ENCODE peak calls at places on chromosomes 7 and 10, in five cellular contexts. One of them, this sample, is unnamed. For H3K36me3 and H3K27me3, the result is how much of the 10 kb centered on the place peaks cover.

GRCh38 chr7:155951554-155952158 is 139.4 kb upstream of the SHH start:
- DNase-seq in iPS DF 6.9: no peak
- DNase-seq in MG63: peak
- DNase-seq in GM23248: peak
- DNase-seq in lower lobe of right lung: no peak
- DNase-seq in this sample: no peak

GRCh38 chr10:59627366-59628018 is 82.2 kb downstream of the SLC16A9 start:
- DNase-seq in iPS DF 6.9: no peak
- DNase-seq in MG63: no peak
- DNase-seq in GM23248: no peak
- DNase-seq in lower lobe of right lung: no peak
- DNase-seq in this sample: no peak

GRCh38 chr7:130263130-130263529 is 3.5 kb upstream of the CPA2 start:
- DNase-seq in iPS DF 6.9: no peak
- DNase-seq in MG63: no peak
- DNase-seq in GM23248: no peak
- DNase-seq in lower lobe of right lung: no peak
- DNase-seq in this sample: no peak

GRCh38 chr10:75924309-75924920 is 493.0 kb downstream of the LRMDA start:
- DNase-seq in iPS DF 6.9: no peak
- DNase-seq in MG63: no peak
- DNase-seq in GM23248: no peak
- DNase-seq in lower lobe of right lung: no peak
- DNase-seq in this sample: no peak

GRCh38 chr10:122290833-122291532 is 19.9 kb downstream of the BTBD16 start:
- DNase-seq in iPS DF 6.9: no peak
- DNase-seq in MG63: no peak
- DNase-seq in GM23248: no peak
- DNase-seq in lower lobe of right lung: no peak
- DNase-seq in this sample: no peak

GRCh38 chr7:18306696-18307095 is 188.9 kb upstream of the HDAC9 start:
- DNase-seq in iPS DF 6.9: no peak
- DNase-seq in MG63: no peak
- DNase-seq in GM23248: no peak
- DNase-seq in lower lobe of right lung: no peak
- DNase-seq in this sample: no peak

GRCh38 chr10:102603946-102604345 is 40.3 kb upstream of the TRIM8 start:
- DNase-seq in iPS DF 6.9: no peak
- DNase-seq in MG63: no peak
- DNase-seq in GM23248: peak
- DNase-seq in lower lobe of right lung: no peak
- DNase-seq in this sample: no peak

GRCh38 chr7:4241791-4242190 is 440.3 kb upstream of the FOXK1 start:
- DNase-seq in iPS DF 6.9: no peak
- DNase-seq in MG63: no peak
- DNase-seq in GM23248: no peak
- DNase-seq in lower lobe of right lung: no peak
- DNase-seq in this sample: no peak

GRCh38 chr7:88289505-88290129 is 17.1 kb downstream of the STEAP4 start:
- DNase-seq in iPS DF 6.9: no peak
- DNase-seq in MG63: no peak
- DNase-seq in GM23248: no peak
- DNase-seq in lower lobe of right lung: no peak
- DNase-seq in this sample: no peak

GRCh38 chr10:112724404-112724991 is 225.5 kb upstream of the TCF7L2 start:
- DNase-seq in iPS DF 6.9: no peak
- DNase-seq in MG63: no peak
- DNase-seq in GM23248: no peak
- DNase-seq in lower lobe of right lung: no peak
- DNase-seq in this sample: no peak

GRCh38 chr7:7553386-7553785 is 13.3 kb upstream of the MIOS start:
- DNase-seq in iPS DF 6.9: no peak
- DNase-seq in MG63: no peak
- DNase-seq in GM23248: peak
- DNase-seq in lower lobe of right lung: no peak
- DNase-seq in this sample: no peak

GRCh38 chr10:113362645-113363091 is 190.2 kb upstream of the HABP2 start:
- DNase-seq in iPS DF 6.9: no peak
- DNase-seq in MG63: peak
- DNase-seq in GM23248: peak
- DNase-seq in lower lobe of right lung: no peak
- DNase-seq in this sample: no peak

GRCh38 chr10:87961314-87961713 is 97.9 kb downstream of the PTEN start:
- DNase-seq in iPS DF 6.9: no peak
- DNase-seq in MG63: no peak
- DNase-seq in GM23248: peak
- DNase-seq in lower lobe of right lung: no peak
- DNase-seq in this sample: no peak

DNA sequence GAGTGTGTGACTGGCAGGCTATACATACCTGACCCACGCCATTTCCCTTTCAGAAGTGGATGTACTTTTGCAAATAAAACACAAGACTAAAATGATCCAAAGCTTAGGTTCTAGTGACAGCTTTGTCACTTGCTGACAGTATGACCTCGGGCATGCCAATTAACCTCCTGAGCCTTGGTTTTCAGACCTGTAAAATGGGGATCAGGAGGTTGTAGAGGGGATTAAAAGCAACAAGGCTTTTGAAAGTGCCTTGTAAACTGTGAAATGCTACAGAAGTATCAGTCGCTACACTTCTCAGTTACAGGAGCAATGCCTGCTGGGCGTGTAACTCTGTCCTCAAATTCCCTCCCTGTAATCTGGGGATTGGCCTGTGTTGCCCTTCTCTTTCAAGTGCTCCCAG is 8.7 kb upstream of the GRB10 start:
- DNase-seq in iPS DF 6.9: no peak
- DNase-seq in MG63: no peak
- DNase-seq in GM23248: no peak
- DNase-seq in lower lobe of right lung: no peak
- DNase-seq in this sample: no peak
- H3K4me3 ChIP-seq in iPS DF 6.9: no peak
- H3K4me3 ChIP-seq in MG63: peak
- H3K4me3 ChIP-seq in GM23248: peak
- H3K4me3 ChIP-seq in lower lobe of right lung: peak
- H3K4me3 ChIP-seq in this sample: no peak

DNA sequence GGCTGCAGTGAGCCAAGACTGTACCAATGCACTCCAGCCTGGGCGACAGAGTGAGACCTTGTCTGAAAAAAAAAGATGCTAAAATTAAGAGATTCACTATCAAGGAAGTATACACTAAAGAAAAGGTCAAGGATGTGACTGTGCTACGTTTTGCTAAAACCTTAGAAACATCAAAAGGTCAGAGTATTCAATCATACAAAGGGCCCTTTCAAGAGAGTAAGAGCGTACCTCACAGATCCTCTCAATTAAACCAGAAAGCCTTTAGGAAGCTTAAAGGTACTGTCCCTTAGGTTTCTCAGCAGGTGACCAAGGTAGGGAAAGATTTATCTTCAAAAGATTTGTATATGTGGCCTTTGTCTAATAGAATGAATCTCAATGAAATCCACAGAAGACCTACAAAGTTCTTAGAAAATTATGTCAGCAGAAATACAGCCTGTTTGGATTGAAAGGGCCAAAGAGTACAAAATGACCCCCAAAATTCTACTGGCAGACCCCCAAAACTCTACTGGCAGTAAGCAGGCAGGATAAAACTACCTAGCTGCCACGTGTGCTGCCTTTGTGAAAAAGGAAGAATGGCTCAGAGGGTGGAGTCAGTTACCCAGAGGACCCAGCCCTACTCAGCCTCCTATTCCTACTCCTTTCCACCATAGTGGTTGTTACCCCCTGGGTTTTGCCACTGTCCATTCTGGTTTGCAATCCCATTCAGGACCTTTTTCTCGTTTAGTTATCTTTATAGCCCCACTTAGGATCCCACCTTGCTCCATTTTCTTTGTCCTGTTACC is 36.7 kb downstream of the ARHGAP19 start:
- DNase-seq in iPS DF 6.9: no peak
- DNase-seq in MG63: no peak
- DNase-seq in GM23248: no peak
- DNase-seq in lower lobe of right lung: no peak
- DNase-seq in this sample: no peak
- H3K36me3 ChIP-seq in iPS DF 6.9: under half
- H3K36me3 ChIP-seq in MG63: under half
- H3K36me3 ChIP-seq in GM23248: under half
- H3K36me3 ChIP-seq in lower lobe of right lung: under half
- H3K36me3 ChIP-seq in this sample: under half

DNA sequence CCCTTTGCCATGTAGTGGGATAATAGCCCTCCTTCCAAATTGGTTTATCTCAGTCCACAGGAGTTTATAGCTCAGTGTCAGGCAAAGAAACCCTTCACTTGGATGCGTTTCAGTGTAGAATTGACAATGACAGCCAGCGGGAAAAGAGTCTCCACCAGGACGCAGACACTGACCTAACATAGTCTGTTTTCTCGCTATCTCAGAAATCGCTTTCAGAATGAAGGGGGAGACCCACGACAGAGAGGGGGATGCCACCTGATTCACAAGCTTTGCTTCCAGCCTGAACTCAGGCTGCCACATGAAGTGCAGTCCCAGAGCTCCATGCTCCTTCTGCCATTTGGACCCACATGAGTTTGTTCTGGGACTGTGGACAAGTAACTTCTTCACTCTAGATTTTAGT is 43.6 kb upstream of the TCERG1L start:
- DNase-seq in iPS DF 6.9: no peak
- DNase-seq in MG63: no peak
- DNase-seq in GM23248: no peak
- DNase-seq in lower lobe of right lung: no peak
- DNase-seq in this sample: no peak
- H3K27me3 ChIP-seq in iPS DF 6.9: under half
- H3K27me3 ChIP-seq in MG63: under half
- H3K27me3 ChIP-seq in GM23248: under half
- H3K27me3 ChIP-seq in lower lobe of right lung: under half
- H3K27me3 ChIP-seq in this sample: under half

GRCh38 chr10:78727251-78727650 is 341.5 kb upstream of the ZMIZ1 start:
- DNase-seq in iPS DF 6.9: no peak
- DNase-seq in MG63: no peak
- DNase-seq in GM23248: no peak
- DNase-seq in lower lobe of right lung: no peak
- DNase-seq in this sample: no peak
- H3K4me3 ChIP-seq in iPS DF 6.9: no peak
- H3K4me3 ChIP-seq in MG63: no peak
- H3K4me3 ChIP-seq in GM23248: no peak
- H3K4me3 ChIP-seq in lower lobe of right lung: no peak
- H3K4me3 ChIP-seq in this sample: no peak

GRCh38 chr7:23341846-23342598 is 42.9 kb downstream of the MALSU1 start:
- DNase-seq in iPS DF 6.9: no peak
- DNase-seq in MG63: no peak
- DNase-seq in GM23248: no peak
- DNase-seq in lower lobe of right lung: no peak
- DNase-seq in this sample: no peak
- H3K36me3 ChIP-seq in iPS DF 6.9: under half
- H3K36me3 ChIP-seq in MG63: half or more
- H3K36me3 ChIP-seq in GM23248: under half
- H3K36me3 ChIP-seq in lower lobe of right lung: under half
- H3K36me3 ChIP-seq in this sample: under half

GRCh38 chr10:91077549-91078017 is 142.9 kb upstream of the PCGF5 start:
- DNase-seq in iPS DF 6.9: no peak
- DNase-seq in MG63: peak
- DNase-seq in GM23248: no peak
- DNase-seq in lower lobe of right lung: peak
- DNase-seq in this sample: no peak
- H3K27me3 ChIP-seq in iPS DF 6.9: under half
- H3K27me3 ChIP-seq in MG63: under half
- H3K27me3 ChIP-seq in GM23248: under half
- H3K27me3 ChIP-seq in lower lobe of right lung: under half
- H3K27me3 ChIP-seq in this sample: under half

DNA sequence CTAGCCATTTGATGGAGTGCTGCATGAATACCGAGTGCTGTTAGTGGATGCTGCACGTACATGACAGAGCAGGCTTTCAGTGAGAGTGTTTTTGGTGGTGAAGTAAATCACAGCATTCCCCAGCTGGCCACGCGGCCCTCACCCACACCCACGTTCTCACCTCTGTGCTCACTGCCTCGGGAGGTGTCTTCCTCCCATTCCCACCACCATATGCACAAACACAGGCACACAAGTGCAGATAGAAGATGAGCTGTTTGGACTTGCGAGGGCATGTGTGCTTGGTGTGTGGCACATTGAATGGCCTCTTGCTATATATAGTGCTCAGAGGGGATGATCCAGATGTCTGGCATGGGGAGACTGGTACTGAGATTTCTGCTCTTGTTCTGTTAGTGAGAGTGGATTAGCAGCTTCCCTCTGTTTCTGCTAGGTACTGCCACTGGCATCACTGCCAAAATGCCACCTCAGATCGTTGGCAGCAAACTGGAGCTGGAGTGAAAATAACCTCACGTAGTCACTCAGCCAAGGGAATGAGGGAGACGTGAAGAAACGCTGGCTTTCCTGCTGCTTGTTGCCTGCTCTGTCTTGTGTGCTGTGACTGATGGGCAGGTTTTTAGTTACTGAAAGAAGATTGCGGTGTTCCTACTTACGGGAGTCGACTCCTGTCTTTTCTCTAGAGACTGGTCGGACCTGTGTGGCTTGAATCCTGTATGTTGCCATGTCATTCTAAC is 19.1 kb downstream of the DNAJB6 start:
- DNase-seq in iPS DF 6.9: no peak
- DNase-seq in MG63: peak
- DNase-seq in GM23248: peak
- DNase-seq in lower lobe of right lung: no peak
- DNase-seq in this sample: no peak
- H3K4me3 ChIP-seq in iPS DF 6.9: no peak
- H3K4me3 ChIP-seq in MG63: no peak
- H3K4me3 ChIP-seq in GM23248: peak
- H3K4me3 ChIP-seq in lower lobe of right lung: no peak
- H3K4me3 ChIP-seq in this sample: no peak

DNA sequence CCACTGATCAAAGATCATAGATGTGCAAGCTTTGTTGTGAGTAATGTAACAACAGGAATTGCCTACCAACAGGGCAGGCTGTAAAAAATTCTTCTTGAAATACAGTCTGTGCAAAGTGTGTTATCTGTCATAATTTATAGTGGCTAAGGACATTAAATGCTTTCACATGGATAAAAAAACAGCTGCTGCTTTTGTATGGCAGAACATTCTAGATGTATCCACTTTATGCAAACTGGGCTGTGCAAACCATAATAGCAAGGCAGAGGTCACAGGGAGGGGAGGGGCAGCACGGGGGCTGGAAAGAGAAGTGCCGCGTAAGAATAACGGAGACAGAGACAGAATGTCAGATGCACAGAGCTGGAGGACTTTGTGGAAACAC is 86.1 kb downstream of the VOPP1 start:
- DNase-seq in iPS DF 6.9: no peak
- DNase-seq in MG63: no peak
- DNase-seq in GM23248: no peak
- DNase-seq in lower lobe of right lung: no peak
- DNase-seq in this sample: no peak
- H3K36me3 ChIP-seq in iPS DF 6.9: under half
- H3K36me3 ChIP-seq in MG63: under half
- H3K36me3 ChIP-seq in GM23248: under half
- H3K36me3 ChIP-seq in lower lobe of right lung: under half
- H3K36me3 ChIP-seq in this sample: under half

This sample was measured in CD4-positive, alpha-beta memory T cell.